ENCODE peak calls at places on chromosomes 2 and 18, in ten cellular contexts. P, Y, X, B, W, J, Q, E, U and I are unnamed samples.

GRCh38 chr2:155755481-155755880 is 577.0 kb downstream of the NR4A2 start:
- DNase-seq in P (no peak), Y (no peak), X (no peak), B (no peak), W (no peak), J (no peak), Q (no peak), E (no peak), U (no peak), I (no peak)

GRCh38 chr2:104952976-104953375 is 84.9 kb upstream of the MRPS9 start:
- DNase-seq in P (no peak), Y (no peak), X (no peak), B (no peak), W (no peak), J (no peak), Q (no peak), E (no peak), U (no peak), I (no peak)

GRCh38 chr2:64586883-64587481 is 62.9 kb downstream of the AFTPH start:
- DNase-seq in P (peak), Y (no peak), X (no peak), B (peak), W (peak), J (no peak), Q (peak), E (peak), U (no peak), I (no peak)

GRCh38 chr2:114925296-114926255 is 483.1 kb downstream of the DPP10 start:
- DNase-seq in P (no peak), Y (no peak), X (no peak), B (no peak), W (no peak), J (no peak), Q (no peak), E (no peak), U (no peak), I (no peak)

GRCh38 chr18:12296457-12296856 is 11.6 kb upstream of the TUBB6 start:
- DNase-seq in P (no peak), Y (no peak), X (no peak), B (no peak), W (no peak), J (no peak), Q (no peak), E (no peak), U (no peak), I (no peak)

GRCh38 chr2:6080837-6081541 is 388.8 kb downstream of the SOX11 start:
- DNase-seq in P (no peak), Y (peak), X (no peak), B (no peak), W (no peak), J (no peak), Q (peak), E (no peak), U (no peak), I (no peak)

GRCh38 chr18:31427010-31427409 is 20.5 kb upstream of the DSG3 start:
- DNase-seq in P (no peak), Y (no peak), X (no peak), B (no peak), W (no peak), J (no peak), Q (no peak), E (no peak), U (no peak), I (no peak)

GRCh38 chr2:8761529-8762164 is 75.8 kb downstream of the KIDINS220 start:
- DNase-seq in P (peak), Y (no peak), X (no peak), B (peak), W (no peak), J (no peak), Q (peak), E (peak), U (no peak), I (no peak)

GRCh38 chr2:37330669-37331068 is 6.0 kb upstream of the PRKD3 start:
- DNase-seq in P (no peak), Y (no peak), X (no peak), B (no peak), W (no peak), J (no peak), Q (no peak), E (no peak), U (no peak), I (no peak)

GRCh38 chr2:143334837-143335236 is 205.6 kb downstream of the ARHGAP15 start:
- DNase-seq in P (no peak), Y (no peak), X (no peak), B (no peak), W (no peak), J (no peak), Q (no peak), E (peak), U (no peak), I (no peak)

GRCh38 chr2:95262896-95263542 is 11.2 kb upstream of the PROM2 start:
- DNase-seq in P (no peak), Y (no peak), X (no peak), B (no peak), W (no peak), J (no peak), Q (no peak), E (no peak), U (no peak), I (no peak)

GRCh38 chr2:57981369-57981768 is 65.2 kb upstream of the VRK2 start:
- DNase-seq in P (no peak), Y (no peak), X (no peak), B (peak), W (no peak), J (no peak), Q (no peak), E (no peak), U (peak), I (no peak)

GRCh38 chr2:3238951-3239841 is 138.4 kb downstream of the EIPR1 start:
- DNase-seq in P (peak), Y (no peak), X (no peak), B (no peak), W (peak), J (no peak), Q (no peak), E (no peak), U (no peak), I (no peak)

GRCh38 chr2:210003394-210003793 is 956 bp downstream of the RPE start:
- DNase-seq in P (peak), Y (no peak), X (no peak), B (peak), W (no peak), J (no peak), Q (no peak), E (no peak), U (no peak), I (no peak)

GRCh38 chr18:21777814-21778213 is 37.2 kb downstream of the MIB1 start:
- DNase-seq in P (no peak), Y (no peak), X (no peak), B (no peak), W (no peak), J (no peak), Q (no peak), E (no peak), U (no peak), I (no peak)

GRCh38 chr2:235051436-235052260 is 99.8 kb downstream of the SH3BP4 start:
- DNase-seq in P (no peak), Y (no peak), X (no peak), B (peak), W (no peak), J (no peak), Q (no peak), E (peak), U (no peak), I (no peak)

GRCh38 chr2:6826081-6826913 is 39.4 kb downstream of the CMPK2 start:
- DNase-seq in P (peak), Y (no peak), X (peak), B (peak), W (peak), J (peak), Q (peak), E (peak), U (peak), I (peak)

GRCh38 chr2:151204720-151205119 is 56.9 kb downstream of the RBM43 start:
- DNase-seq in P (no peak), Y (no peak), X (no peak), B (no peak), W (no peak), J (no peak), Q (no peak), E (no peak), U (no peak), I (no peak)

GRCh38 chr2:238528953-238529781 is 102.4 kb downstream of the ASB1 start:
- DNase-seq in P (no peak), Y (no peak), X (no peak), B (peak), W (no peak), J (no peak), Q (no peak), E (no peak), U (peak), I (no peak)